ENCODE peak calls at places on chromosome 1, in nine cellular contexts. One of them, this sample, is unnamed.

GRCh38 chr1:54017979-54018378 is at the start of gene LDLRAD1:
- DNase-seq in HTR-8/SVneo: no peak
- DNase-seq in spleen: no peak
- DNase-seq in neuronal stem cell: no peak
- DNase-seq in OCI-LY7: no peak
- DNase-seq in iris pigment epithelial cell: no peak
- DNase-seq in hepatic stellate cell: no peak
- DNase-seq in activated CD4-positive, alpha-beta T cell treated with anti-CD3 and anti-CD28 coated beads, Interleukin-2, amount 50 U/mL, for 1 hour: no peak
- DNase-seq in amniotic stem cell: no peak
- DNase-seq in this sample: no peak

GRCh38 chr1:26094076-26094669 is 17.5 kb upstream of the PDIK1L start:
- DNase-seq in HTR-8/SVneo: no peak
- DNase-seq in spleen: no peak
- DNase-seq in neuronal stem cell: no peak
- DNase-seq in OCI-LY7: no peak
- DNase-seq in iris pigment epithelial cell: no peak
- DNase-seq in hepatic stellate cell: no peak
- DNase-seq in activated CD4-positive, alpha-beta T cell treated with anti-CD3 and anti-CD28 coated beads, Interleukin-2, amount 50 U/mL, for 1 hour: no peak
- DNase-seq in amniotic stem cell: no peak
- DNase-seq in this sample: no peak

GRCh38 chr1:226098870-226099832 is 36.6 kb downstream of the H3-3A start:
- DNase-seq in HTR-8/SVneo: no peak
- DNase-seq in spleen: peak; percentile 28
- DNase-seq in neuronal stem cell: no peak
- DNase-seq in OCI-LY7: no peak
- DNase-seq in iris pigment epithelial cell: no peak
- DNase-seq in hepatic stellate cell: no peak
- DNase-seq in activated CD4-positive, alpha-beta T cell treated with anti-CD3 and anti-CD28 coated beads, Interleukin-2, amount 50 U/mL, for 1 hour: no peak
- DNase-seq in amniotic stem cell: no peak
- DNase-seq in this sample: peak; percentile 32

GRCh38 chr1:196733091-196733970 is 41.3 kb upstream of the CFHR3 start:
- DNase-seq in HTR-8/SVneo: no peak
- DNase-seq in spleen: no peak
- DNase-seq in neuronal stem cell: no peak
- DNase-seq in OCI-LY7: no peak
- DNase-seq in iris pigment epithelial cell: peak; percentile 7
- DNase-seq in hepatic stellate cell: no peak
- DNase-seq in activated CD4-positive, alpha-beta T cell treated with anti-CD3 and anti-CD28 coated beads, Interleukin-2, amount 50 U/mL, for 1 hour: no peak
- DNase-seq in amniotic stem cell: no peak
- DNase-seq in this sample: no peak

GRCh38 chr1:213409971-213410370 is 358.9 kb downstream of the RPS6KC1 start:
- DNase-seq in HTR-8/SVneo: no peak
- DNase-seq in spleen: no peak
- DNase-seq in neuronal stem cell: no peak
- DNase-seq in OCI-LY7: no peak
- DNase-seq in iris pigment epithelial cell: no peak
- DNase-seq in hepatic stellate cell: no peak
- DNase-seq in activated CD4-positive, alpha-beta T cell treated with anti-CD3 and anti-CD28 coated beads, Interleukin-2, amount 50 U/mL, for 1 hour: no peak
- DNase-seq in amniotic stem cell: no peak
- DNase-seq in this sample: no peak

GRCh38 chr1:181033128-181033798 is 520 bp upstream of the MR1 start:
- DNase-seq in HTR-8/SVneo: no peak
- DNase-seq in spleen: no peak
- DNase-seq in neuronal stem cell: no peak
- DNase-seq in OCI-LY7: peak; percentile 63
- DNase-seq in iris pigment epithelial cell: peak; percentile 50
- DNase-seq in hepatic stellate cell: no peak
- DNase-seq in activated CD4-positive, alpha-beta T cell treated with anti-CD3 and anti-CD28 coated beads, Interleukin-2, amount 50 U/mL, for 1 hour: peak; percentile 17
- DNase-seq in amniotic stem cell: no peak
- DNase-seq in this sample: peak; percentile 50

GRCh38 chr1:204479387-204480136 is 15.0 kb downstream of the PIK3C2B start:
- DNase-seq in HTR-8/SVneo: no peak
- DNase-seq in spleen: no peak
- DNase-seq in neuronal stem cell: no peak
- DNase-seq in OCI-LY7: no peak
- DNase-seq in iris pigment epithelial cell: no peak
- DNase-seq in hepatic stellate cell: no peak
- DNase-seq in activated CD4-positive, alpha-beta T cell treated with anti-CD3 and anti-CD28 coated beads, Interleukin-2, amount 50 U/mL, for 1 hour: no peak
- DNase-seq in amniotic stem cell: no peak
- DNase-seq in this sample: no peak

GRCh38 chr1:242025681-242026080 is 26.8 kb upstream of the MAP1LC3C start:
- DNase-seq in HTR-8/SVneo: no peak
- DNase-seq in spleen: no peak
- DNase-seq in neuronal stem cell: no peak
- DNase-seq in OCI-LY7: no peak
- DNase-seq in iris pigment epithelial cell: no peak
- DNase-seq in hepatic stellate cell: no peak
- DNase-seq in activated CD4-positive, alpha-beta T cell treated with anti-CD3 and anti-CD28 coated beads, Interleukin-2, amount 50 U/mL, for 1 hour: no peak
- DNase-seq in amniotic stem cell: no peak
- DNase-seq in this sample: no peak

GRCh38 chr1:228073870-228074545 is 8.5 kb upstream of the ARF1 start:
- DNase-seq in HTR-8/SVneo: no peak
- DNase-seq in spleen: peak; percentile 74
- DNase-seq in neuronal stem cell: peak; percentile 56
- DNase-seq in OCI-LY7: peak; percentile 40
- DNase-seq in iris pigment epithelial cell: no peak
- DNase-seq in hepatic stellate cell: no peak
- DNase-seq in activated CD4-positive, alpha-beta T cell treated with anti-CD3 and anti-CD28 coated beads, Interleukin-2, amount 50 U/mL, for 1 hour: no peak
- DNase-seq in amniotic stem cell: no peak
- DNase-seq in this sample: peak; percentile 34

GRCh38 chr1:13725714-13726175 is 25.8 kb downstream of the PRDM2 start:
- DNase-seq in HTR-8/SVneo: peak; percentile 18
- DNase-seq in spleen: no peak
- DNase-seq in neuronal stem cell: no peak
- DNase-seq in OCI-LY7: peak; percentile 78
- DNase-seq in iris pigment epithelial cell: peak; percentile 59
- DNase-seq in hepatic stellate cell: no peak
- DNase-seq in activated CD4-positive, alpha-beta T cell treated with anti-CD3 and anti-CD28 coated beads, Interleukin-2, amount 50 U/mL, for 1 hour: peak; percentile 67
- DNase-seq in amniotic stem cell: peak; percentile 22
- DNase-seq in this sample: peak; percentile 18

GRCh38 chr1:86466986-86467385 is 1.7 kb upstream of the CLCA1 start:
- DNase-seq in HTR-8/SVneo: no peak
- DNase-seq in spleen: no peak
- DNase-seq in neuronal stem cell: no peak
- DNase-seq in OCI-LY7: no peak
- DNase-seq in iris pigment epithelial cell: peak; percentile 13
- DNase-seq in hepatic stellate cell: peak; percentile 9
- DNase-seq in activated CD4-positive, alpha-beta T cell treated with anti-CD3 and anti-CD28 coated beads, Interleukin-2, amount 50 U/mL, for 1 hour: no peak
- DNase-seq in amniotic stem cell: peak; percentile 3
- DNase-seq in this sample: peak; percentile 63

GRCh38 chr1:192986110-192986747 is 72.9 kb downstream of the UCHL5 start:
- DNase-seq in HTR-8/SVneo: no peak
- DNase-seq in spleen: no peak
- DNase-seq in neuronal stem cell: no peak
- DNase-seq in OCI-LY7: no peak
- DNase-seq in iris pigment epithelial cell: peak; percentile 56
- DNase-seq in hepatic stellate cell: no peak
- DNase-seq in activated CD4-positive, alpha-beta T cell treated with anti-CD3 and anti-CD28 coated beads, Interleukin-2, amount 50 U/mL, for 1 hour: no peak
- DNase-seq in amniotic stem cell: no peak
- DNase-seq in this sample: no peak

GRCh38 chr1:3707298-3707938 is 44.8 kb upstream of the CCDC27 start:
- DNase-seq in HTR-8/SVneo: no peak
- DNase-seq in spleen: no peak
- DNase-seq in neuronal stem cell: no peak
- DNase-seq in OCI-LY7: no peak
- DNase-seq in iris pigment epithelial cell: no peak
- DNase-seq in hepatic stellate cell: no peak
- DNase-seq in activated CD4-positive, alpha-beta T cell treated with anti-CD3 and anti-CD28 coated beads, Interleukin-2, amount 50 U/mL, for 1 hour: no peak
- DNase-seq in amniotic stem cell: no peak
- DNase-seq in this sample: no peak

GRCh38 chr1:163410073-163410522 is 88.3 kb downstream of the NUF2 start:
- DNase-seq in HTR-8/SVneo: peak; percentile 23
- DNase-seq in spleen: no peak
- DNase-seq in neuronal stem cell: peak; percentile 86
- DNase-seq in OCI-LY7: peak; percentile 66
- DNase-seq in iris pigment epithelial cell: peak; percentile 47
- DNase-seq in hepatic stellate cell: peak; percentile 21
- DNase-seq in activated CD4-positive, alpha-beta T cell treated with anti-CD3 and anti-CD28 coated beads, Interleukin-2, amount 50 U/mL, for 1 hour: peak; percentile 7
- DNase-seq in amniotic stem cell: peak; percentile 6
- DNase-seq in this sample: peak; percentile 61

GRCh38 chr1:230792691-230793462 is 45.7 kb downstream of the CAPN9 start:
- DNase-seq in HTR-8/SVneo: no peak
- DNase-seq in spleen: no peak
- DNase-seq in neuronal stem cell: no peak
- DNase-seq in OCI-LY7: no peak
- DNase-seq in iris pigment epithelial cell: peak; percentile 17
- DNase-seq in hepatic stellate cell: no peak
- DNase-seq in activated CD4-positive, alpha-beta T cell treated with anti-CD3 and anti-CD28 coated beads, Interleukin-2, amount 50 U/mL, for 1 hour: no peak
- DNase-seq in amniotic stem cell: no peak
- DNase-seq in this sample: peak; percentile 9

GRCh38 chr1:116203192-116203723 is 92.1 kb downstream of the MAB21L3 start:
- DNase-seq in HTR-8/SVneo: no peak
- DNase-seq in spleen: no peak
- DNase-seq in neuronal stem cell: no peak
- DNase-seq in OCI-LY7: no peak
- DNase-seq in iris pigment epithelial cell: no peak
- DNase-seq in hepatic stellate cell: no peak
- DNase-seq in activated CD4-positive, alpha-beta T cell treated with anti-CD3 and anti-CD28 coated beads, Interleukin-2, amount 50 U/mL, for 1 hour: no peak
- DNase-seq in amniotic stem cell: no peak
- DNase-seq in this sample: peak; percentile 5

GRCh38 chr1:29629401-29629800 is 393.1 kb downstream of the PTPRU start:
- DNase-seq in HTR-8/SVneo: no peak
- DNase-seq in spleen: no peak
- DNase-seq in neuronal stem cell: no peak
- DNase-seq in OCI-LY7: no peak
- DNase-seq in iris pigment epithelial cell: no peak
- DNase-seq in hepatic stellate cell: no peak
- DNase-seq in activated CD4-positive, alpha-beta T cell treated with anti-CD3 and anti-CD28 coated beads, Interleukin-2, amount 50 U/mL, for 1 hour: no peak
- DNase-seq in amniotic stem cell: no peak
- DNase-seq in this sample: no peak

GRCh38 chr1:153633161-153633746 is 612 bp upstream of the CHTOP start:
- DNase-seq in HTR-8/SVneo: no peak
- DNase-seq in spleen: no peak
- DNase-seq in neuronal stem cell: no peak
- DNase-seq in OCI-LY7: no peak
- DNase-seq in iris pigment epithelial cell: no peak
- DNase-seq in hepatic stellate cell: no peak
- DNase-seq in activated CD4-positive, alpha-beta T cell treated with anti-CD3 and anti-CD28 coated beads, Interleukin-2, amount 50 U/mL, for 1 hour: no peak
- DNase-seq in amniotic stem cell: no peak
- DNase-seq in this sample: no peak

GRCh38 chr1:215055281-215055935 is 27.1 kb upstream of the KCNK2 start:
- DNase-seq in HTR-8/SVneo: no peak
- DNase-seq in spleen: no peak
- DNase-seq in neuronal stem cell: no peak
- DNase-seq in OCI-LY7: no peak
- DNase-seq in iris pigment epithelial cell: no peak
- DNase-seq in hepatic stellate cell: no peak
- DNase-seq in activated CD4-positive, alpha-beta T cell treated with anti-CD3 and anti-CD28 coated beads, Interleukin-2, amount 50 U/mL, for 1 hour: no peak
- DNase-seq in amniotic stem cell: no peak
- DNase-seq in this sample: peak; percentile 48

This sample was measured in ELR.